ENCODE peak calls at places on chromosomes 13 and 19, in six cellular contexts. K is IMR-90, A is A549, D is upper lobe of left lung, S is HCT116, W is right lobe of liver. V is an unnamed sample.

GRCh38 chr13:111005364-111005763 is 90.5 kb upstream of the ANKRD10 start:
- DNase-seq in A (peak), S (peak), W (no peak), D (no peak), K (peak), V (no peak)

GRCh38 chr13:33388254-33388998 is 102.9 kb upstream of the STARD13 start:
- DNase-seq in K (no peak), W (no peak), S (peak), D (no peak), A (peak), V (no peak)

GRCh38 chr19:41000310-41000737 is 9.2 kb downstream of the CYP2B6 start:
- DNase-seq in W (peak), D (peak), K (no peak), A (peak), S (peak), V (peak)

GRCh38 chr19:45443462-45444317 is 20.0 kb upstream of the ERCC1 start:
- DNase-seq in W (peak), S (peak), D (peak), A (peak), K (peak), V (peak)

GRCh38 chr19:19460761-19461265 is 54.5 kb downstream of the TSSK6 start:
- DNase-seq in D (peak), K (peak), A (no peak), S (no peak), W (peak), V (peak)

GRCh38 chr13:63436288-63436687 is 2020.6 kb upstream of the PCDH20 start:
- DNase-seq in A (no peak), S (no peak), W (no peak), D (no peak), K (no peak), V (no peak)

GRCh38 chr13:20438801-20439200 is 86.9 kb downstream of the CRYL1 start:
- DNase-seq in W (no peak), A (no peak), S (no peak), D (no peak), K (no peak), V (no peak)

GRCh38 chr19:24054044-24054935 is 32.7 kb upstream of the ZNF254 start:
- DNase-seq in K (peak), W (peak), S (peak), D (no peak), A (peak), V (no peak)

GRCh38 chr13:97280478-97280877 is 58.3 kb downstream of the MBNL2 start:
- DNase-seq in W (no peak), S (no peak), A (no peak), D (no peak), K (no peak), V (no peak)

GRCh38 chr19:42091300-42092266 is 15.6 kb downstream of the ZNF574 start:
- DNase-seq in W (no peak), A (peak), K (peak), D (no peak), S (no peak), V (no peak)

GRCh38 chr19:13794388-13794751 is 873 bp upstream of the ZSWIM4 start:
- DNase-seq in D (peak), S (no peak), W (peak), K (peak), A (peak), V (peak)

GRCh38 chr19:406999-407491 is 1.9 kb downstream of the C2CD4C start:
- DNase-seq in D (peak), K (no peak), W (peak), S (no peak), A (no peak), V (no peak)

GRCh38 chr19:1646931-1647663 is 5.3 kb downstream of the TCF3 start:
- DNase-seq in W (no peak), A (no peak), S (no peak), D (no peak), K (no peak), V (no peak)

GRCh38 chr13:35534343-35534742 is 57.9 kb upstream of the MAB21L1 start:
- DNase-seq in S (no peak), K (no peak), D (no peak), W (no peak), A (no peak), V (no peak)

GRCh38 chr13:20174656-20175405 is 14.0 kb upstream of the GJA3 start:
- DNase-seq in S (peak), W (no peak), D (peak), A (peak), K (peak), V (peak)

GRCh38 chr19:48501961-48502719 is 9.5 kb downstream of the LMTK3 start:
- DNase-seq in W (peak), D (peak), A (peak), K (no peak), S (peak), V (peak)
- TF ChIP-seq POLR2A in W (no peak), D (no peak), A (peak), K (no peak), S (no peak), V (peak)

GRCh38 chr19:3357731-3358391 is 8.5 kb upstream of the NFIC start:
- DNase-seq in A (no peak), W (no peak), K (no peak), S (no peak), D (no peak), V (no peak)

GRCh38 chr19:3358392-3358918 is 7.9 kb upstream of the NFIC start:
- DNase-seq in K (no peak), S (no peak), D (no peak), A (no peak), W (no peak), V (no peak)

GRCh38 chr19:3358919-3359849 is 7.2 kb upstream of the NFIC start:
- DNase-seq in S (no peak), A (no peak), K (peak), W (peak), D (peak), V (peak)

GRCh38 chr19:3356805-3357204 is 9.6 kb upstream of the NFIC start:
- DNase-seq in S (no peak), W (no peak), D (no peak), K (no peak), A (no peak), V (no peak)

DNA sequence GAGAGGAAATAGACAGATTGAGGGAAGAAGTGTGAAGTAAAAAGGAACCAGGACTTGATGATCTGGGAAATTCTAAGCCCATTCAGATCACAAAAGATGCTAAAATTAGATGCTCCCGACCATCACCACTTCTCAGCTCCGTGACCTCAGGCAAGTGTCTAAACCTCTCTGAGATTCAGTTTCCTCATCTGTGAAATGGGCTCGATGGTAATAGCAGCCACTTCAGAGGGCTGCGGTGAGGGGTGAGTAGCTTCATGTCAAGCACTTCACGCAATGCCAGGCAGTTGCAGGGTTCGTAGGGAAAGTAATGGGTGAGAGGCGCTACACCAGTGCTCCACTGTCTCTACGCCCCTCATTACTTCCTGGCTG is 9.0 kb upstream of the NFIC start:
- DNase-seq in W (no peak), K (no peak), S (no peak), D (no peak), A (no peak), V (no peak)
- H3K27ac ChIP-seq in W (no peak), K (no peak), S (no peak), D (no peak), A (peak), V (no peak)

GRCh38 chr19:57611113-57611512 is 2.9 kb upstream of the ZNF134 start:
- DNase-seq in W (no peak), D (no peak), K (no peak), S (no peak), A (no peak), V (no peak)

GRCh38 chr19:57615346-57615745 is 1.3 kb downstream of the ZNF134 start:
- DNase-seq in D (no peak), S (no peak), W (no peak), A (no peak), K (no peak), V (no peak)

DNA sequence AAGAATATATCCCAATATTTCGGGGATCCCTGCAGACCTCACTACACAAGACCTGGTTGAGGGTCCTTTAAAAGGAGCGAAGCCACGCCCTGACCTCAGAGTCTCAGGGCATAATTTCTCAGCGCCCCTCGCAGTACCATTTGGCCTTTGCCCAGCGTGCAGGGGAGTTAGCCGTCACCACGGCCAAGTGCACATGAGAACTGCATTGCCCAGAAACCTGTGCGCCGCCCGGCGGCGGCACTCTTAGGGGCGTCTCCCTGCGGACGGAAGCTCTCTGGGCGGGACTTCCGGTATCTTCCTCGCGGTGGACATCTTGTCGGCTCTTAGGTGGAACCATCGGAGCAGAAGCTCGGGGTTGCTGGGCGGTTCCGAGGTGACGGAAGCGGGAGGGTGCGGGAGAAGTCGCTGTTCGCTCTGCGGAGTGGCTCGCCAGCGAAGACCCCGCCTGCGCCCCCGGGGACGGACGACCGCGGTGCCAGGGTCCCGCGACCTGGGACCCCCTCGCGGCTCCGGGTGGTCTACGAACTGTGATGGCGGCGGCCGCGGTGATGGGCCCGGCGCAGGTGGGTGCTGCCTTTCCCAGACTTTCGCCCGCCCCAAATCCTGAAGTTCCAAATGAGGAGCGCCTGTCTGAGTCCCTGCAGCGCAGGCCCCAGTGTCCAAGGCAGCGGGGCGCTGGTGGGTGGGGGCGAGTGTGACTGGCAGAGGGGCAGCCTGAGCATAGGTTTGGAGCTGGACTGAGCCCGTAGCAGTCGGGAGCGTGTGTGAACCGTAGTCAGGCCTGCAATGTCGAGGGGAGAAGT is at the start of gene ZNF134:
- DNase-seq in A (peak), K (peak), D (peak), W (peak), S (peak), V (peak)
- TF ChIP-seq CTCF in A (no peak), K (peak), D (peak), W (no peak), S (no peak), V (no peak)

DNA sequence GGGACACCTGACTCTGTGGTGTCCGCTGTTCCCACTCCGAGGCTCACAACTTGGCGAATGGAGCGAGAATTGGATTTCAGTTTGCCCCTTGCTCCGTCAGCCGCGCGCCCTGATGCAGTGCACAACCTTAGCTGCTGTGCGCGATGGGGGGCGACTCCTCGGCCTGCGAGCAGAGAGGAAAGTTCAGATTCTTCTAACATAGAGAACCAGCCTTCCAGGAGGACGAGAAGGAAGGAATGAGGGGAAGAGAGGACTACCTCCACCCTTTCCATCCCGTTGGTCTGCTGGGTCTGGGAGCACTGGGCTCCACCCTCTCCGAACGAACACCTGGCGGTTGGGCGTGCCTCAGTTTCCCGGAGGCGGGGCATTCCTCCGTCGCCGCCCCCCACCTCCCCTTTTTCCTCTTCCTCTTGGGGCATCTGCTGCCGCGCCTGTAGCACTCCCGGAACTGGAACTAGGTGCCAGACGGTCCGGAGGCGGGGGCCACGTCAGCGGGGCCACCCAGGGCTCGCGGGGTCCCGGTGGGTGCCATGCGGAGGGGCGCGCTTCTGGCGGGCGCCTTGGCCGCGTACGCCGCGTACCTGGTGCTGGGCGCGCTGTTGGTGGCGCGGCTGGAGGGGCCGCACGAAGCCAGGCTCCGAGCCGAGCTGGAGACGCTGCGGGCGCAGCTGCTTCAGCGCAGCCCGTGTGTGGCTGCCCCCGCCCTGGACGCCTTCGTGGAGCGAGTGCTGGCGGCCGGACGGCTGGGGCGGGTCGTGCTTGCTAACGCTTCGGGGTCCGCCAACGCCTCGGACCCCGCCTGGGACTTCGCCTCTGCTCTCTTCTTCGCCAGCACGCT is at the start of gene KCNK6:
- DNase-seq in D (peak), W (peak), S (no peak), A (no peak), K (no peak), V (peak)
- TF ChIP-seq POLR2A in D (no peak), W (peak), S (no peak), A (peak), K (peak), V (peak)

GRCh38 chr13:114320065-114320464 is 5.8 kb downstream of the CHAMP1 start:
- DNase-seq in D (no peak), S (no peak), K (no peak), W (no peak), A (no peak), V (no peak)
- H3K27ac ChIP-seq in D (no peak), S (no peak), K (peak), W (no peak), A (no peak), V (no peak)

GRCh38 chr19:33914599-33914998 is 117.9 kb downstream of the KCTD15 start:
- DNase-seq in S (no peak), A (no peak), D (no peak), W (no peak), K (no peak), V (no peak)
- TF ChIP-seq CTCF in S (no peak), A (no peak), D (no peak), W (no peak), K (no peak), V (no peak)

DNA sequence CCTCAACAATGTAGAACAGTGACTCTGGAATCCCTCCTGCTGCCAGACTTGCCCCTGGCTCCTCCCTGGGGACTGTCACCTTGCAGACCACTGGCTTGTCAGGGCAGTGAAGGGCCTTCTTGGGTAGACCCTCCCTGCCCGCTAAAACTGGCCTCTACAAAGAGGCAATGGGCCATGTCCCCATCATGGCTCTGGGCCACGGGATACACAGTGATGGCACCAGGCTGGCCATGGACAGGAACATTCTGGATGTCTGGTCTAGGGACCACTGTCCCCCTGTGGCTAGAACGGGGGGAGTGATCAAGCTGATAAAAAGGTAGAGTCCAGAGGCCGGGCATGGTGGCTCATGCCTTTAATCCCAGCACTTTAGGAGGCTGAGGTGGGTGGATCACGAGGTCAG is 60.9 kb downstream of the ACSBG2 start:
- DNase-seq in D (no peak), W (peak), S (no peak), K (no peak), A (no peak), V (peak)
- TF ChIP-seq POLR2A in D (no peak), W (no peak), S (no peak), K (no peak), A (no peak), V (no peak)

V was measured in Peyer's patch.